ENCODE peak calls at places on chromosomes 12 and 14, in nine cellular contexts. D is HL-60; B is tibial artery; X is ovary; R is SK-N-MC; H is lung; G is esophagus squamous epithelium; E is left ventricle myocardium inferior; O is effector memory CD4-positive, alpha-beta T cell. C is an unnamed sample.

GRCh38 chr12:92218394-92219077 is 72.9 kb upstream of the BTG1 start:
- DNase-seq in H (no peak), O (no peak), E (no peak), D (peak), R (no peak), B (no peak), X (no peak), G (no peak), C (no peak)

GRCh38 chr12:69065804-69066203 is 132.8 kb upstream of the CPM start:
- DNase-seq in B (no peak), O (no peak), E (no peak), H (no peak), D (no peak), X (no peak), G (no peak), R (no peak), C (no peak)

GRCh38 chr12:57452181-57452936 is 2.7 kb upstream of the INHBE start:
- DNase-seq in H (no peak), B (peak), X (no peak), E (peak), G (no peak), D (no peak), R (no peak), O (no peak), C (no peak)

GRCh38 chr12:24780969-24781368 is 167.9 kb downstream of the BCAT1 start:
- DNase-seq in E (no peak), R (peak), G (no peak), X (no peak), O (no peak), B (no peak), D (no peak), H (no peak), C (no peak)

GRCh38 chr14:104440297-104440956 is 139.1 kb upstream of the C14orf180 start:
- DNase-seq in X (no peak), R (no peak), O (no peak), H (peak), B (no peak), E (no peak), D (no peak), G (no peak), C (no peak)

GRCh38 chr12:15700595-15700994 is 88.6 kb downstream of the EPS8 start:
- DNase-seq in O (no peak), G (no peak), R (no peak), B (no peak), D (no peak), E (no peak), X (no peak), H (no peak), C (no peak)

GRCh38 chr14:70789361-70789760 is 20.0 kb downstream of the MAP3K9 start:
- DNase-seq in D (no peak), B (no peak), R (peak), G (no peak), O (no peak), H (peak), E (no peak), X (peak), C (peak)

GRCh38 chr14:39055786-39056474 is 47.1 kb downstream of the SEC23A start:
- DNase-seq in E (no peak), R (no peak), D (no peak), G (no peak), O (no peak), B (no peak), X (no peak), H (no peak), C (no peak)

GRCh38 chr14:55458800-55459577 is 18.6 kb upstream of the TBPL2 start:
- DNase-seq in O (no peak), X (no peak), R (no peak), B (no peak), D (peak), G (no peak), H (no peak), E (no peak), C (no peak)

GRCh38 chr12:26058308-26058707 is 66.5 kb downstream of the BHLHE41 start:
- DNase-seq in G (no peak), R (no peak), E (no peak), B (no peak), X (no peak), O (no peak), D (no peak), H (no peak), C (no peak)

GRCh38 chr12:109020136-109020535 is 732 bp downstream of the SVOP start:
- DNase-seq in O (no peak), X (no peak), G (no peak), E (no peak), H (no peak), D (no peak), R (no peak), B (no peak), C (no peak)

GRCh38 chr14:39773387-39773786 is 341.2 kb upstream of the FBXO33 start:
- DNase-seq in H (no peak), O (no peak), E (no peak), G (no peak), X (no peak), B (no peak), R (no peak), D (no peak), C (no peak)

GRCh38 chr12:10368206-10369171 is 21.4 kb downstream of the KLRK1 start:
- DNase-seq in B (no peak), O (no peak), G (no peak), H (no peak), E (no peak), D (no peak), R (no peak), X (no peak), C (peak)

GRCh38 chr14:61392297-61392696 is 70.9 kb downstream of the PRKCH start:
- DNase-seq in X (no peak), R (no peak), D (no peak), H (no peak), O (no peak), B (no peak), E (no peak), G (no peak), C (no peak)

GRCh38 chr14:62143235-62143634 is 381.0 kb downstream of the SNAPC1 start:
- DNase-seq in H (no peak), E (no peak), G (no peak), D (no peak), O (no peak), B (no peak), R (no peak), X (no peak), C (no peak)

GRCh38 chr12:66776974-66777373 is 98.1 kb upstream of the GRIP1 start:
- DNase-seq in O (no peak), X (no peak), D (no peak), B (no peak), G (no peak), R (no peak), H (no peak), E (no peak), C (no peak)

GRCh38 chr12:27573972-27574371 is 50.0 kb downstream of the PPFIBP1 start:
- DNase-seq in O (no peak), E (no peak), G (no peak), X (no peak), R (no peak), D (no peak), H (no peak), B (no peak), C (no peak)

GRCh38 chr14:79549515-79549914 is 661.8 kb downstream of the DIO2 start:
- DNase-seq in D (no peak), R (no peak), O (no peak), B (no peak), E (no peak), G (no peak), X (no peak), H (no peak), C (no peak)

GRCh38 chr12:78671295-78671694 is 193.3 kb upstream of the SYT1 start:
- DNase-seq in B (no peak), D (no peak), R (no peak), H (no peak), G (no peak), E (no peak), O (no peak), X (no peak), C (no peak)

GRCh38 chr12:107134558-107134957 is 41.2 kb upstream of the CRY1 start:
- DNase-seq in O (peak), B (no peak), E (no peak), X (no peak), G (no peak), R (no peak), D (peak), H (no peak), C (no peak)

GRCh38 chr12:17588968-17589367 is 501.0 kb downstream of the RERGL start:
- DNase-seq in G (no peak), E (no peak), R (no peak), B (no peak), X (no peak), D (no peak), O (no peak), H (no peak), C (no peak)

GRCh38 chr12:28104338-28104737 is 85.9 kb upstream of the CCDC91 start:
- DNase-seq in O (no peak), E (no peak), H (no peak), R (no peak), D (no peak), B (no peak), G (no peak), X (no peak), C (no peak)

GRCh38 chr14:90658541-90658967 is 157.7 kb downstream of the TTC7B start:
- DNase-seq in B (no peak), O (no peak), D (peak), G (no peak), X (no peak), E (no peak), R (no peak), H (no peak), C (no peak)

GRCh38 chr14:22448905-22449611 is 140.0 kb downstream of the DAD1 start:
- DNase-seq in O (no peak), H (no peak), E (no peak), D (no peak), X (no peak), B (no peak), R (no peak), G (no peak), C (no peak)

GRCh38 chr12:124517260-124518050 is 50.0 kb downstream of the NCOR2 start:
- DNase-seq in X (peak), E (peak), D (no peak), G (no peak), H (peak), R (no peak), B (peak), O (no peak), C (peak)

GRCh38 chr14:104678346-104678745 is 11.1 kb upstream of the INF2 start:
- DNase-seq in H (no peak), R (peak), G (no peak), B (peak), E (peak), D (peak), X (peak), O (no peak), C (no peak)

GRCh38 chr14:82500222-82500621 is 966.6 kb upstream of the SEL1L start:
- DNase-seq in G (no peak), X (no peak), H (no peak), R (no peak), E (no peak), O (no peak), D (no peak), B (no peak), C (no peak)

GRCh38 chr12:11833174-11833895 is 183.9 kb downstream of the ETV6 start:
- DNase-seq in E (no peak), R (no peak), H (no peak), O (no peak), B (no peak), X (no peak), D (no peak), G (no peak), C (no peak)

GRCh38 chr12:52198454-52199215 is 6.8 kb upstream of the KRT80 start:
- DNase-seq in X (no peak), B (no peak), H (no peak), D (peak), O (no peak), E (no peak), R (no peak), G (no peak), C (no peak)

GRCh38 chr12:45648070-45648469 is 81.4 kb upstream of the ARID2 start:
- DNase-seq in E (peak), H (no peak), O (no peak), R (no peak), G (no peak), X (no peak), D (no peak), B (no peak), C (peak)

GRCh38 chr14:36512585-36513003 is 7.4 kb downstream of the NKX2-1 start:
- DNase-seq in R (no peak), H (no peak), G (no peak), D (no peak), X (no peak), O (no peak), B (no peak), E (no peak), C (no peak)

GRCh38 chr12:49564241-49565118 is 3.5 kb downstream of the MCRS1 start:
- DNase-seq in D (no peak), X (no peak), E (peak), G (no peak), R (no peak), O (no peak), B (no peak), H (no peak), C (no peak)

GRCh38 chr12:176321-177181 is 37.4 kb downstream of the SLC6A12 start:
- DNase-seq in E (no peak), R (no peak), G (no peak), O (no peak), X (no peak), B (no peak), H (no peak), D (no peak), C (no peak)

GRCh38 chr12:70400124-70400523 is 34.0 kb downstream of the KCNMB4 start:
- DNase-seq in X (no peak), B (no peak), E (no peak), H (no peak), R (no peak), D (no peak), O (no peak), G (no peak), C (no peak)

GRCh38 chr14:67253076-67253635 is 11.9 kb downstream of the PALS1 start:
- DNase-seq in H (no peak), G (no peak), E (no peak), O (no peak), R (no peak), B (no peak), X (no peak), D (no peak), C (no peak)

GRCh38 chr14:20501346-20501745 is 4.0 kb upstream of the RNASE10 start:
- DNase-seq in E (no peak), R (no peak), X (no peak), G (no peak), D (no peak), H (no peak), B (no peak), O (no peak), C (no peak)

GRCh38 chr14:61475316-61475715 is 153.9 kb downstream of the PRKCH start:
- DNase-seq in R (no peak), B (no peak), O (no peak), X (no peak), D (peak), H (no peak), E (no peak), G (no peak), C (no peak)

GRCh38 chr14:65255029-65255545 is 152.8 kb upstream of the MAX start:
- DNase-seq in D (no peak), G (no peak), H (no peak), E (no peak), B (no peak), X (no peak), O (no peak), R (no peak), C (no peak)

GRCh38 chr12:131836193-131836592 is 8.0 kb downstream of the MMP17 start:
- DNase-seq in O (no peak), R (no peak), H (no peak), D (no peak), B (no peak), E (no peak), X (no peak), G (no peak), C (no peak)

GRCh38 chr12:131833288-131833895 is 5.2 kb downstream of the MMP17 start:
- DNase-seq in R (no peak), E (no peak), B (peak), D (no peak), H (no peak), O (no peak), X (no peak), G (no peak), C (no peak)

GRCh38 chr12:131835616-131836171 is 7.5 kb downstream of the MMP17 start:
- DNase-seq in G (no peak), H (no peak), R (no peak), B (no peak), E (no peak), O (no peak), X (no peak), D (no peak), C (no peak)

GRCh38 chr12:131833896-131834641 is 5.9 kb downstream of the MMP17 start:
- DNase-seq in R (no peak), O (no peak), E (no peak), D (no peak), B (peak), G (no peak), H (no peak), X (no peak), C (no peak)

GRCh38 chr12:131834798-131835615 is 6.8 kb downstream of the MMP17 start:
- DNase-seq in H (no peak), X (no peak), G (no peak), R (no peak), B (no peak), D (no peak), E (no peak), O (no peak), C (no peak)
- H3K27ac ChIP-seq in H (no peak), X (no peak), G (no peak), R (no peak), B (no peak), D (no peak), E (no peak), O (no peak), C (no peak)

GRCh38 chr14:106083082-106083481 is 556.7 kb downstream of the TMEM121 start:
- DNase-seq in H (no peak), O (no peak), D (no peak), E (no peak), R (no peak), X (no peak), G (no peak), B (no peak), C (no peak)

GRCh38 chr14:106080922-106081321 is 554.5 kb downstream of the TMEM121 start:
- DNase-seq in H (no peak), G (no peak), X (no peak), O (no peak), D (no peak), R (no peak), E (no peak), B (no peak), C (no peak)
- H3K27ac ChIP-seq in H (no peak), G (no peak), X (no peak), O (no peak), D (no peak), R (no peak), E (no peak), B (no peak), C (no peak)

GRCh38 chr12:114920828-114921579 is 237.0 kb upstream of the TBX3 start:
- DNase-seq in H (no peak), O (no peak), G (no peak), R (no peak), E (no peak), D (no peak), B (no peak), X (no peak), C (no peak)

GRCh38 chr12:114918535-114919233 is 234.7 kb upstream of the TBX3 start:
- DNase-seq in B (no peak), D (no peak), E (no peak), G (no peak), O (no peak), H (no peak), X (no peak), R (no peak), C (no peak)

GRCh38 chr12:114917953-114918352 is 234.0 kb upstream of the TBX3 start:
- DNase-seq in H (no peak), X (no peak), G (no peak), B (no peak), O (no peak), D (no peak), E (no peak), R (no peak), C (no peak)

GRCh38 chr12:114917307-114917706 is 233.3 kb upstream of the TBX3 start:
- DNase-seq in H (no peak), D (no peak), G (no peak), E (no peak), X (no peak), R (no peak), B (no peak), O (no peak), C (no peak)

DNA sequence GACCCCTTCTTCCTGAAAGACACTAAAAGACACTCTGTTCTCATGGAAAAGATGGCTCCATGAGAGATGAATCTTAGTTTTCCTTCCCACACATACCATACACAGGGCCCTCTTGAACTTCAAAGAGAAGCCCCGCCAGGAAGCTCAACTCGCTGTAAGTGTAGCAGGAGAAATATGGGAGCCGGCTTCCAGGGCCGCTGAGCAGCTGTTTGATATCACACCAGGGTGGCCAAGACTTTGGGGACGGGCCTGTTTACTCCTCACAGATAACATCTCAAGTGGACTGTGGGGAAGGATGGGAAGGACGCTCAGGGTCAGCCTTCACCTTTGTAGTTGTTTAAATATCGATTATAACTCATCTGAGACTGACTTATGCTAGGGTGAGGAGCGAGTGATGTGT is 235.5 kb upstream of the TBX3 start:
- DNase-seq in G (no peak), B (no peak), E (no peak), X (no peak), R (no peak), O (no peak), H (no peak), D (no peak), C (no peak)
- H3K27ac ChIP-seq in G (no peak), B (no peak), E (no peak), X (no peak), R (no peak), O (no peak), H (no peak), D (no peak), C (no peak)

GRCh38 chr12:126404293-126404851 is 1339.1 kb downstream of the AACS start:
- DNase-seq in H (no peak), D (no peak), X (no peak), R (no peak), G (no peak), O (no peak), B (no peak), E (no peak), C (no peak)
- H3K27ac ChIP-seq in H (no peak), D (no peak), X (no peak), R (no peak), G (no peak), O (no peak), B (no peak), E (no peak), C (no peak)